ENCODE peak calls at places on chromosomes 13 and 19, in six cellular contexts. G is stimulated activated CD4-positive, alpha-beta T cell treated with anti-CD3 and anti-CD28 coated beads, Interleukin-4, amount 100 ng/mL, for 24 hours; X is naive thymus-derived CD4-positive, alpha-beta T cell; B is HS-5; W is ACHN; D is testis. S is an unnamed sample.

GRCh38 chr19:51271015-51271600 is 20.2 kb downstream of the SIGLECL1 start:
- DNase-seq in G (no peak), B (no peak), X (no peak), D (peak; percentile 84), W (no peak), S (no peak)

GRCh38 chr13:43596924-43597598 is 189.7 kb downstream of the ENOX1 start:
- DNase-seq in X (no peak), B (no peak), D (no peak), G (no peak), W (no peak), S (no peak)

GRCh38 chr19:1263198-1263597 is 5.9 kb upstream of the CIRBP start:
- DNase-seq in G (no peak), X (no peak), B (no peak), W (no peak), D (no peak), S (no peak)

GRCh38 chr19:31629936-31630335 is 280.7 kb upstream of the TSHZ3 start:
- DNase-seq in X (no peak), G (no peak), B (no peak), W (no peak), D (no peak), S (no peak)

GRCh38 chr13:71255633-71256032 is 611.4 kb downstream of the DACH1 start:
- DNase-seq in B (no peak), W (no peak), D (no peak), G (no peak), X (no peak), S (no peak)

GRCh38 chr13:39036212-39036611 is 1.7 kb downstream of the PROSER1 start:
- DNase-seq in W (peak; percentile 37), B (no peak), X (no peak), G (peak; percentile 18), D (no peak), S (no peak)

GRCh38 chr13:32548837-32549236 is 10.2 kb upstream of the N4BP2L2 start:
- DNase-seq in B (no peak), W (no peak), D (no peak), G (no peak), X (no peak), S (no peak)

GRCh38 chr19:45076851-45077730 is 813 bp upstream of the ZNF296 start:
- DNase-seq in B (no peak), D (no peak), G (no peak), X (no peak), W (no peak), S (no peak)

GRCh38 chr13:36887758-36888521 is 32.1 kb downstream of the SMAD9 start:
- DNase-seq in X (no peak), B (no peak), D (no peak), G (no peak), W (no peak), S (no peak)

GRCh38 chr13:42867232-42867631 is 85.8 kb downstream of the FAM216B start:
- DNase-seq in D (no peak), W (no peak), X (no peak), B (no peak), G (no peak), S (no peak)

S was measured in HS-27A.